ENCODE peak calls at places on chromosomes 5 and 9, in nine cellular contexts. Z, U, C, G, K, P, W, I and T are unnamed samples.

GRCh38 chr5:38423536-38424178 is 132.8 kb downstream of the LIFR start:
- DNase-seq in P (no peak), W (no peak), U (no peak), Z (no peak), G (no peak), C (no peak), I (no peak), K (no peak), T (no peak)

GRCh38 chr9:138045541-138046490 is 168.2 kb downstream of the CACNA1B start:
- DNase-seq in K (peak), Z (no peak), G (no peak), W (no peak), P (no peak), I (peak), C (no peak), U (no peak), T (no peak)

GRCh38 chr9:20579544-20580309 is 42.6 kb downstream of the MLLT3 start:
- DNase-seq in I (no peak), P (no peak), C (no peak), Z (no peak), W (no peak), U (no peak), K (no peak), G (no peak), T (no peak)

GRCh38 chr5:43281840-43282658 is 31.2 kb downstream of the HMGCS1 start:
- DNase-seq in I (no peak), G (peak), W (no peak), P (no peak), Z (peak), U (no peak), K (no peak), C (no peak), T (no peak)

GRCh38 chr9:120610975-120611689 is 31.2 kb upstream of the CDK5RAP2 start:
- DNase-seq in U (no peak), C (no peak), Z (peak), G (no peak), I (no peak), P (peak), W (no peak), K (no peak), T (no peak)

GRCh38 chr9:135857371-135857786 is 50.0 kb downstream of the CAMSAP1 start:
- DNase-seq in C (no peak), P (no peak), I (no peak), Z (no peak), U (no peak), W (no peak), K (no peak), G (peak), T (no peak)

GRCh38 chr5:173707392-173707791 is 90.9 kb upstream of the BOD1 start:
- DNase-seq in G (peak), Z (no peak), P (no peak), I (no peak), C (no peak), K (no peak), U (peak), W (peak), T (peak)

GRCh38 chr5:76289692-76290091 is 113.4 kb upstream of the IQGAP2 start:
- DNase-seq in K (no peak), C (no peak), Z (no peak), U (no peak), I (no peak), W (no peak), P (no peak), G (no peak), T (no peak)

GRCh38 chr9:106697799-106698591 is 165.0 kb upstream of the ZNF462 start:
- DNase-seq in W (peak), K (peak), U (peak), Z (no peak), I (peak), G (peak), P (no peak), C (peak), T (peak)

GRCh38 chr5:9284781-9285307 is 261.0 kb downstream of the SEMA5A start:
- DNase-seq in I (no peak), U (no peak), W (no peak), C (no peak), P (no peak), K (no peak), Z (no peak), G (peak), T (no peak)

GRCh38 chr9:72788966-72789365 is 163.9 kb downstream of the ALDH1A1 start:
- DNase-seq in W (no peak), U (no peak), G (no peak), Z (no peak), I (no peak), K (no peak), C (no peak), P (no peak), T (no peak)

DNA sequence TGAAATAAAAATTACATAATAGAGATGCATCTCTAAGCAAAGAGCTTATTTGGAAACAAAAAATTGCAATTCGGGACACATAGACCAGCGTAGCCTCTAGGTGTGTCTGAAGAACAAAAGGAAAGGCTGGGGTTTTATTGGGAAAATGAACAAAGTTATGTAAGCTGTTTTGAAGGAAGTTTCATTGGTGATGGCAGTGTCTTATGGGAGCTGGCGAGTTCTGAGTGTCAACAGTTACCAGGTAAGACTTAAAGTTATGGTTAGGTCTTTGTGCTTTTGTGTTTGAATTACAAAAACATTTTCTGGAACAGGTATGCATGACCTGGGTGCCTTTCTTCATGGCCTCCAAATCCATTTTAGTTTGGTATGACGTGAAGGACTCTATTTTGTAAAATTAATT is 48.9 kb downstream of the SLC27A6 start:
- DNase-seq in G (no peak), W (no peak), U (no peak), K (no peak), Z (no peak), I (no peak), C (no peak), P (no peak), T (no peak)
- H3K27ac ChIP-seq in G (no peak), W (no peak), U (no peak), K (no peak), Z (no peak), I (no peak), C (no peak), P (no peak), T (no peak)

DNA sequence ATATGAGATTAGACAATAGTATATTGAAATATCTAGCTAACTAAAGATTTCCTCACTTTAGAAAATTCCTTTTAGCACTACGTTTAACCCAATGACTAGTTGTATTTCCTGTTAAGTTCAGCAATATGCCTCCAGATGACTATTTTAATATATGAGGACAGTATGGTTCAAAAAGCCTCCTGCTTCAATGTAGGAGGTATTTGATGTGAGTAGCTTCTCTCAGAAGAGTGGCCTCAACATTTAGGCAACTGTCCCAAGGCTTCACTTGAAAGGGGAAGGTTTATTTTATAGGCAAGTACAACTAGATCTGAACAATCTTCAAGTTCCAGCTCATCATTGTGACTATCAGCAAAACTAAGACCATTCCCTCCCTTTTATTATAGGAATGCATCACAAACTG is 2.1 kb upstream of the MEF2C start:
- DNase-seq in U (no peak), I (no peak), Z (no peak), W (no peak), C (no peak), P (no peak), G (no peak), K (no peak), T (no peak)
- TF ChIP-seq CTCF in U (no peak), I (no peak), Z (no peak), W (no peak), C (no peak), P (no peak), G (no peak), K (no peak), T (no peak)

GRCh38 chr5:94761786-94762185 is 143.3 kb downstream of the SLF1 start:
- DNase-seq in W (no peak), U (no peak), Z (no peak), C (no peak), I (no peak), P (no peak), G (no peak), K (no peak), T (no peak)
- TF ChIP-seq POLR2A in W (no peak), U (no peak), Z (no peak), C (no peak), I (no peak), P (no peak), G (no peak), K (no peak), T (no peak)

GRCh38 chr9:130555968-130556367 is 23.4 kb upstream of the FUBP3 start:
- DNase-seq in K (peak), G (no peak), C (no peak), U (no peak), Z (no peak), P (no peak), W (no peak), I (no peak), T (no peak)
- H3K27ac ChIP-seq in K (no peak), G (no peak), C (no peak), U (no peak), Z (no peak), P (no peak), W (no peak), I (no peak), T (no peak)

DNA sequence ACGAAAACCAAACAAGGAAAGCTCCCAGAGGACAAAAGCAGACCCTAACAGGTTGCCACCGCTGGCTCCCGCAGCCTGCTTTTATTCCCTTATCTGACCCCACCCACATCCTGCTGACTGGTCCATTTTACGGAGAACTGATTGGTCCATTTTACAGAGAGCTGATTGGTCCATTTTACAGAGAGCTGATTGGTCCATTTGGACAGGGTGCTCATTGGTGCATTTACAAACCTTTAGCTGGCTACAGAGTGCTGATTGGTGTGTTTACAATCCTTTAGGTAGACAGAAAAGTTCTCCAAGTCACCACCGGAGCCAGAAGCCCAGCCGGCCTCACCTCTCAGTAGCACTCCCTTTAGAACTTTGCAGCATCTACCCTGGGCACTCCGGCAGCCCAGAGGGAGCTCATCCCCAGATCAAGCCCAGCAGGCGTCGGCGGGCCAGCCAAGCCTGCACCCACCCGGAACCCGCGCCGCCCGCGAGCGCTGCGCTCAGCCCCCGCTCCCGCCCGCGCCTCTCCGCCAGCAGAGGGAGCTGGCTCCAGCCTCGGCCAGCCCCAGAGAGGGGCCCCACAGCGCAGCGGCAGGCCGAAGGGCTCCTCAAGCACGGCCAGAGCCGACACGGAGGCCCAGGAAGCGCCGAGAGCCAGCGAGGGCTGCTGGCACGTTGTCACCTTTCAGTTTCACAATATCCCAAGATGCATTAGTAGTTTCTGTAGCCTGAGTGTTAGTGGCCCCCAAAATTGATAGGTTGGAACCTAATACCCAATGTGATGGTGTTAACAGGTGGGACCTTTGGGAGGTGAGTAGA is 35.3 kb upstream of the CLPTM1L start:
- DNase-seq in U (peak), C (peak), W (no peak), K (peak), P (peak), I (peak), G (peak), Z (peak), T (peak)
- TF ChIP-seq CTCF in U (peak), C (peak), W (peak), K (peak), P (peak), I (peak), G (peak), Z (peak), T (peak)

GRCh38 chr5:36240779-36241635 is 718 bp downstream of the NADK2 start:
- DNase-seq in G (peak), I (peak), Z (peak), W (peak), C (peak), U (peak), P (peak), K (peak), T (peak)

GRCh38 chr5:36242534-36243144 is 914 bp upstream of the NADK2 start:
- DNase-seq in Z (no peak), G (no peak), U (no peak), K (peak), I (no peak), W (no peak), P (peak), C (peak), T (peak)

GRCh38 chr5:36244076-36244475 is 2.4 kb upstream of the NADK2 start:
- DNase-seq in K (no peak), U (no peak), W (no peak), G (no peak), C (no peak), Z (no peak), I (no peak), P (no peak), T (no peak)

GRCh38 chr5:36243653-36244052 is 1.9 kb upstream of the NADK2 start:
- DNase-seq in G (no peak), Z (no peak), U (no peak), C (no peak), P (no peak), W (no peak), K (no peak), I (no peak), T (no peak)

GRCh38 chr5:36241636-36242533 is at the start of gene NADK2:
- DNase-seq in K (peak), W (peak), Z (peak), P (peak), U (peak), C (peak), G (peak), I (peak), T (peak)
- TF ChIP-seq POLR2A in K (peak), W (peak), Z (peak), P (peak), U (peak), C (peak), G (peak), I (no peak), T (peak)

DNA sequence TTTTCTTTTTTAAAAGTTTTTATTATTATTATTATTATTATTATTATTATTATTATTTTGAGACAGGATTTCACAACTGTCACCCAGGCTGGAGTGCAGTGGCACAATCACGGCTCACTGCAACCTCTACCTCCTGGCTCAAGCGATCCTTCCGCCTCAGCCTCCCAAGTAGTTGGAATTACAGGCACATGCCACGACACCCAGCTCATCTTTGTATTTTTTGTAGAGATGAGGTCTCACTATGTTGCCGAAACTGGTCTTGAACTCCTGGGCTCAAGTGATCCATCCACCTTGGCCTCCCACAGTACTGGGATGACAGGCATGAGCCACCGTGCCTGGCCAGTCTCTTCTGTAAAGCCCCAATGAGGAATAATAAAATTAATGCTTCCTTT is 31.0 kb upstream of the TXN start:
- DNase-seq in G (no peak), P (no peak), W (no peak), I (no peak), K (no peak), U (no peak), C (no peak), Z (no peak), T (no peak)
- H3K27ac ChIP-seq in G (no peak), P (no peak), W (no peak), I (no peak), K (no peak), U (no peak), C (no peak), Z (no peak), T (no peak)

GRCh38 chr9:76757274-76757673 is 7.0 kb upstream of the PCA3 start:
- DNase-seq in P (no peak), W (no peak), Z (no peak), C (no peak), U (no peak), I (no peak), K (no peak), G (no peak), T (no peak)

GRCh38 chr9:76758476-76758875 is 5.8 kb upstream of the PCA3 start:
- DNase-seq in G (no peak), U (no peak), K (no peak), C (no peak), P (no peak), Z (no peak), W (no peak), I (no peak), T (no peak)

GRCh38 chr9:76764138-76764537 is at the start of gene PCA3:
- DNase-seq in Z (no peak), I (no peak), G (no peak), U (no peak), C (no peak), P (no peak), W (no peak), K (no peak), T (no peak)

GRCh38 chr9:76759726-76760125 is 4.5 kb upstream of the PCA3 start:
- DNase-seq in Z (no peak), G (no peak), P (no peak), C (peak), U (no peak), I (no peak), W (no peak), K (peak), T (no peak)

GRCh38 chr9:76761448-76761847 is 2.8 kb upstream of the PCA3 start:
- DNase-seq in P (no peak), C (no peak), W (no peak), U (no peak), Z (peak), K (no peak), G (peak), I (no peak), T (no peak)
- TF ChIP-seq CTCF in P (peak), C (peak), W (no peak), U (peak), Z (no peak), K (no peak), G (peak), I (no peak), T (no peak)